ENCODE peak calls at places on chromosomes 12 and 14, in seven cellular contexts. O, V, H, U, R, Q and T are unnamed samples. For H3K36me3, the result is how much of the 10 kb centered on the place peaks cover.

GRCh38 chr12:26691234-26691970 is 141.6 kb downstream of the ITPR2 start:
- DNase-seq in Q (no peak), O (no peak), U (no peak), V (no peak), R (no peak), H (no peak), T (peak)

GRCh38 chr14:44886860-44887595 is 74.7 kb downstream of the KLHL28 start:
- DNase-seq in V (no peak), R (no peak), Q (no peak), H (no peak), U (no peak), O (no peak), T (no peak)

GRCh38 chr14:105474478-105475268 is at the start of gene CRIP2:
- DNase-seq in Q (peak), H (no peak), V (no peak), O (no peak), U (no peak), R (no peak), T (no peak)

GRCh38 chr14:30194769-30195168 is 267.1 kb upstream of the PRKD1 start:
- DNase-seq in V (no peak), H (no peak), O (no peak), Q (no peak), R (no peak), U (no peak), T (no peak)

GRCh38 chr14:52902971-52903385 is 47.9 kb downstream of the FERMT2 start:
- DNase-seq in U (no peak), R (no peak), Q (no peak), O (no peak), H (no peak), V (no peak), T (no peak)

GRCh38 chr12:78086553-78087362 is 256.1 kb downstream of the NAV3 start:
- DNase-seq in O (no peak), Q (no peak), V (no peak), R (no peak), U (no peak), H (no peak), T (no peak)

GRCh38 chr12:104653730-104654328 is 197.1 kb downstream of the CHST11 start:
- DNase-seq in R (no peak), H (no peak), U (no peak), V (no peak), Q (peak), O (no peak), T (no peak)

GRCh38 chr12:34625116-34625515 is 602.8 kb downstream of the ALG10 start:
- DNase-seq in U (no peak), R (no peak), Q (no peak), H (no peak), V (no peak), O (no peak), T (no peak)

GRCh38 chr14:60327447-60328331 is 78.7 kb downstream of the PPM1A start:
- DNase-seq in Q (peak), R (no peak), V (peak), O (no peak), H (peak), U (peak), T (no peak)

GRCh38 chr12:6868211-6869048 is 1.1 kb downstream of the TPI1 start:
- DNase-seq in U (no peak), R (no peak), O (no peak), V (no peak), Q (peak), H (no peak), T (no peak)

GRCh38 chr14:42163136-42163535 is 556.5 kb downstream of the LRFN5 start:
- DNase-seq in H (no peak), U (no peak), V (no peak), O (no peak), R (no peak), Q (no peak), T (no peak)

GRCh38 chr14:30608533-30609006 is 13.5 kb upstream of the SCFD1 start:
- DNase-seq in O (no peak), V (no peak), Q (no peak), H (no peak), U (peak), R (no peak), T (no peak)

GRCh38 chr12:49664591-49665146 is 41.3 kb downstream of the PRPF40B start:
- DNase-seq in R (no peak), Q (no peak), H (no peak), U (no peak), V (no peak), O (no peak), T (no peak)

GRCh38 chr12:19799216-19799615 is 359.9 kb downstream of the AEBP2 start:
- DNase-seq in V (no peak), H (no peak), O (no peak), R (no peak), Q (no peak), U (no peak), T (no peak)

GRCh38 chr14:77083082-77083481 is 15.0 kb upstream of the CIPC start:
- DNase-seq in V (no peak), Q (no peak), O (no peak), H (no peak), R (no peak), U (no peak), T (no peak)

GRCh38 chr12:12608557-12608957 is 3.1 kb upstream of the CREBL2 start:
- DNase-seq in R (no peak), O (no peak), V (no peak), H (peak), Q (no peak), U (no peak), T (no peak)

GRCh38 chr14:99077076-99077843 is 194.7 kb downstream of the BCL11B start:
- DNase-seq in H (no peak), V (no peak), Q (peak), U (no peak), O (no peak), R (no peak), T (no peak)

GRCh38 chr14:74085047-74085637 is 386 bp downstream of the LIN52 start:
- DNase-seq in V (no peak), U (no peak), Q (no peak), O (no peak), H (no peak), R (no peak), T (peak)

GRCh38 chr12:102879144-102879763 is 37.8 kb downstream of the PAH start:
- DNase-seq in H (peak), O (peak), R (peak), V (no peak), Q (peak), U (no peak), T (no peak)

GRCh38 chr12:105274571-105274970 is 38.6 kb upstream of the APPL2 start:
- DNase-seq in R (no peak), Q (no peak), U (no peak), V (no peak), O (no peak), H (no peak), T (no peak)

GRCh38 chr12:53097207-53097563 is 282 bp upstream of the IGFBP6 start:
- DNase-seq in R (no peak), Q (no peak), O (peak), U (no peak), V (no peak), H (no peak), T (no peak)

GRCh38 chr14:64812412-64812811 is 67.3 kb downstream of the SPTB start:
- DNase-seq in Q (peak), V (peak), U (peak), O (no peak), H (no peak), R (no peak), T (no peak)

GRCh38 chr12:67698711-67699603 is 50.4 kb downstream of the DYRK2 start:
- DNase-seq in R (no peak), Q (no peak), U (no peak), O (no peak), H (peak), V (no peak), T (no peak)

GRCh38 chr12:114628199-114628598 is 55.8 kb downstream of the TBX3 start:
- DNase-seq in V (no peak), U (no peak), R (no peak), O (no peak), H (no peak), Q (no peak), T (no peak)

GRCh38 chr12:86052921-86053320 is 178.8 kb downstream of the NTS start:
- DNase-seq in R (no peak), V (no peak), H (no peak), U (no peak), Q (no peak), O (no peak), T (no peak)

GRCh38 chr12:124625867-124626675 is 58.7 kb upstream of the NCOR2 start:
- DNase-seq in H (no peak), R (peak), O (peak), V (peak), U (peak), Q (no peak), T (peak)

GRCh38 chr12:71627438-71628002 is 36.1 kb downstream of the ZFC3H1 start:
- DNase-seq in O (no peak), Q (no peak), R (no peak), V (no peak), U (no peak), H (no peak), T (no peak)

GRCh38 chr14:104985675-104986486 is at the start of gene CLBA1:
- DNase-seq in R (peak), O (peak), H (peak), V (peak), U (peak), Q (peak), T (peak)

GRCh38 chr12:108633534-108634224 is at the start of gene SELPLG:
- DNase-seq in R (peak), U (peak), V (peak), Q (no peak), H (peak), O (peak), T (no peak)

GRCh38 chr12:124411291-124411878 is 116.5 kb downstream of the RFLNA start:
- DNase-seq in V (no peak), R (peak), U (peak), O (peak), Q (no peak), H (no peak), T (peak)

GRCh38 chr14:64591809-64592208 is 42.0 kb downstream of the PPP1R36 start:
- DNase-seq in Q (no peak), O (no peak), R (no peak), V (no peak), U (no peak), H (no peak), T (no peak)

GRCh38 chr12:105982022-105982421 is 156.7 kb downstream of the NUAK1 start:
- DNase-seq in O (no peak), Q (no peak), H (no peak), R (no peak), V (no peak), U (no peak), T (no peak)

GRCh38 chr12:65449400-65449799 is 170.9 kb downstream of the MSRB3 start:
- DNase-seq in R (no peak), U (no peak), H (no peak), V (no peak), Q (no peak), O (no peak), T (no peak)

GRCh38 chr14:86799244-86799647 is 1193.7 kb downstream of the GALC start:
- DNase-seq in O (no peak), V (no peak), U (no peak), Q (no peak), H (no peak), R (peak), T (no peak)

GRCh38 chr12:26121841-26122680 is 2.8 kb downstream of the BHLHE41 start:
- DNase-seq in O (no peak), U (no peak), R (no peak), Q (peak), V (no peak), H (no peak), T (no peak)

GRCh38 chr12:12821975-12822374 is 8.8 kb downstream of the DDX47 start:
- DNase-seq in V (no peak), R (no peak), H (no peak), U (no peak), O (no peak), Q (no peak), T (no peak)

GRCh38 chr14:83826838-83827237 is 1703.1 kb upstream of the FLRT2 start:
- DNase-seq in H (no peak), O (no peak), V (no peak), U (no peak), Q (no peak), R (no peak), T (no peak)

GRCh38 chr12:62813031-62813829 is 121.7 kb downstream of the PPM1H start:
- DNase-seq in V (peak), Q (peak), U (peak), R (peak), O (peak), H (no peak), T (peak)
- TF ChIP-seq EP300 in V (no peak), Q (no peak), U (no peak), R (no peak), O (no peak), H (no peak), T (no peak)

GRCh38 chr12:117068492-117068891 is 30.7 kb downstream of the TESC start:
- DNase-seq in R (no peak), Q (no peak), O (no peak), H (no peak), U (no peak), V (no peak), T (no peak)
- H3K36me3 ChIP-seq in R (under half), Q (under half), O (under half), H (under half), U (under half), V (under half), T (under half)

GRCh38 chr12:96094201-96094600 is 58.8 kb upstream of the LTA4H start:
- DNase-seq in Q (no peak), O (no peak), V (peak), R (no peak), U (no peak), H (no peak), T (no peak)
- TF ChIP-seq POLR2A in Q (no peak), O (no peak), V (no peak), R (no peak), U (no peak), H (no peak), T (no peak)

DNA sequence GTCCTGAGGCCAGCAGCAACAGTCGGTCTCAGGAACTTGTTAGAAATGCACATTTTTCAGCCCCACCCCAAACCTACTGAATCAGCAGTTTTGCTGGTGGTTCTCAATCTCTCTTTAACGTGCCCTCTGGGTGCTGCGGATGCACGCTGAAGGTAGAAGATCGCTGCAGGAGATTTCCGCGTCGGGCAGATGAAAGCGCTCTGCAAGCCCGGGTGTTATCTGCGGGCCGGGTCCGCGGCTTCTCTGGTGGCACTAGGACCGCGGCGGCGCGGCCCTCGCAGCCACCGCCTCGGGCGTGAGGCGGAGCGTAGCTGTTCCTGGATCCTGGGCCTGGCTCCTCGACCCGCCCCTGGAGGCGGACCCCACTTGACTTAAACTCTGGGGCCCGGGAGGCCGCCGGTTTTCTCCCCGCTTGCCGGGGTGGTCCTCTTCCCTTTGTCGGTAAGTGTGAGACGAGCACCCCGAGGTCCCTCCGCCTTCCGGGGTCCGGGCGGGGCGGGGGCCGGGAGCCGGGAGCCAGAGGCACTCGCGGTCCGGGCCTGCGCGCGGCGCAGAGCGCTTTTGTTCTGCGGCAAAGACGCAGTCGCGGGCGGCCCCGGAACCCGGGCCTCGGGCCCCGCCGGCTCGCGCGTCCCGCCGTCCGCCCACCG is at the start of gene RESF1:
- DNase-seq in H (peak), Q (peak), U (peak), O (peak), V (peak), R (peak), T (peak)
- TF ChIP-seq EP300 in H (no peak), Q (peak), U (no peak), O (no peak), V (no peak), R (peak), T (no peak)

GRCh38 chr12:110550981-110551380 is 32.1 kb downstream of the PPTC7 start:
- DNase-seq in U (no peak), V (no peak), O (no peak), Q (no peak), H (no peak), R (no peak), T (no peak)
- H3K36me3 ChIP-seq in U (under half), V (under half), O (under half), Q (under half), H (under half), R (under half), T (under half)